ENCODE peak calls at places on chromosome 17, in eight cellular contexts. S is NCI-H526 treated with DMSO at 0.1 percent for 48 hours, V is heart right ventricle, B is psoas muscle, L is dorsolateral prefrontal cortex, T is HS-5, W is C1 segment of cervical spinal cord, Z is bronchial epithelial cell. D is an unnamed sample.

GRCh38 chr17:72422505-72423285 is 301.9 kb downstream of the SOX9 start:
- DNase-seq in S (no peak), V (peak), B (peak), L (no peak), T (peak), W (no peak), Z (peak), D (no peak)

GRCh38 chr17:4585203-4585939 is 1.0 kb downstream of the SMTNL2 start:
- DNase-seq in S (no peak), V (no peak), B (peak), L (no peak), T (no peak), W (no peak), Z (no peak), D (no peak)

GRCh38 chr17:17648762-17649161 is 32.5 kb upstream of the RAI1 start:
- DNase-seq in S (no peak), V (no peak), B (no peak), L (no peak), T (no peak), W (no peak), Z (no peak), D (no peak)

GRCh38 chr17:17886253-17886652 is 49.5 kb upstream of the SREBF1 start:
- DNase-seq in S (no peak), V (peak), B (peak), L (no peak), T (no peak), W (no peak), Z (no peak), D (no peak)

GRCh38 chr17:40322417-40323315 is 13.7 kb downstream of the RARA start:
- DNase-seq in S (no peak), V (peak), B (peak), L (no peak), T (no peak), W (peak), Z (peak), D (peak)

GRCh38 chr17:76585649-76586593 is at the start of gene ST6GALNAC2:
- DNase-seq in S (peak), V (peak), B (peak), L (no peak), T (no peak), W (no peak), Z (peak), D (peak)

GRCh38 chr17:81294512-81295030 is 536 bp downstream of the SLC38A10 start:
- DNase-seq in S (no peak), V (peak), B (no peak), L (no peak), T (no peak), W (no peak), Z (no peak), D (peak)

GRCh38 chr17:1029196-1029911 is 32.4 kb downstream of the TIMM22 start:
- DNase-seq in S (no peak), V (no peak), B (no peak), L (no peak), T (peak), W (no peak), Z (peak), D (no peak)

GRCh38 chr17:549197-550040 is 165.2 kb downstream of the VPS53 start:
- DNase-seq in S (no peak), V (no peak), B (no peak), L (peak), T (no peak), W (no peak), Z (no peak), D (no peak)

GRCh38 chr17:45873728-45874127 is 20.6 kb upstream of the MAPT start:
- DNase-seq in S (no peak), V (no peak), B (no peak), L (no peak), T (no peak), W (no peak), Z (peak), D (no peak)

GRCh38 chr17:10384175-10384574 is 11.4 kb upstream of the MYH13 start:
- DNase-seq in S (no peak), V (no peak), B (peak), L (peak), T (no peak), W (no peak), Z (no peak), D (no peak)

GRCh38 chr17:18320301-18320700 is 5.2 kb downstream of the SMCR8 start:
- DNase-seq in S (no peak), V (no peak), B (no peak), L (no peak), T (no peak), W (no peak), Z (no peak), D (no peak)

GRCh38 chr17:76261421-76262215 is 3.5 kb upstream of the UBALD2 start:
- DNase-seq in S (no peak), V (no peak), B (no peak), L (no peak), T (no peak), W (no peak), Z (peak), D (no peak)

GRCh38 chr17:75639771-75640555 is 6.7 kb downstream of the SMIM5 start:
- DNase-seq in S (no peak), V (no peak), B (peak), L (no peak), T (no peak), W (no peak), Z (peak), D (no peak)

GRCh38 chr17:76635659-76636360 is 7.7 kb downstream of the ST6GALNAC1 start:
- DNase-seq in S (no peak), V (no peak), B (no peak), L (no peak), T (no peak), W (no peak), Z (no peak), D (no peak)

GRCh38 chr17:36703860-36704266 is 102.5 kb downstream of the MRM1 start:
- DNase-seq in S (peak), V (peak), B (peak), L (no peak), T (no peak), W (no peak), Z (no peak), D (peak)